ENCODE peak calls at places on chromosomes 1 and 21, in four cellular contexts. N, W, P and A are unnamed samples.

GRCh38 chr1:234139966-234140365 is 233.3 kb upstream of the COA6 start:
- DNase-seq in N (no peak), W (peak), P (no peak), A (no peak)

GRCh38 chr1:204602871-204603542 is 82.5 kb downstream of the LRRN2 start:
- DNase-seq in N (no peak), W (no peak), P (no peak), A (no peak)

GRCh38 chr21:45001134-45002095 is 61.6 kb downstream of the SLX9 start:
- DNase-seq in N (peak), W (peak), P (peak), A (peak)

GRCh38 chr21:41950941-41951408 is 2.8 kb downstream of the C2CD2 start:
- DNase-seq in N (no peak), W (no peak), P (no peak), A (no peak)

GRCh38 chr21:33682992-33683627 is 40.8 kb downstream of the ITSN1 start:
- DNase-seq in N (no peak), W (peak), P (no peak), A (no peak)

GRCh38 chr1:99457381-99458165 is 188.3 kb upstream of the PALMD start:
- DNase-seq in N (no peak), W (peak), P (no peak), A (no peak)

GRCh38 chr1:231357831-231358354 is 19.8 kb downstream of the SPRTN start:
- DNase-seq in N (no peak), W (peak), P (peak), A (peak)

GRCh38 chr1:197391303-197392226 is 123.5 kb downstream of the CRB1 start:
- DNase-seq in N (no peak), W (no peak), P (no peak), A (no peak)

GRCh38 chr1:24704411-24705259 is 40.6 kb upstream of the CLIC4 start:
- DNase-seq in N (no peak), W (peak), P (no peak), A (no peak)

GRCh38 chr1:3695326-3696217 is 43.3 kb downstream of the TP73 start:
- DNase-seq in N (peak), W (peak), P (peak), A (no peak)

GRCh38 chr1:36419158-36419557 is 21.4 kb upstream of the LSM10 start:
- DNase-seq in N (no peak), W (no peak), P (no peak), A (no peak)

GRCh38 chr1:6586404-6586816 is 6.6 kb downstream of the ZBTB48 start:
- DNase-seq in N (no peak), W (no peak), P (no peak), A (no peak)

GRCh38 chr21:45285266-45285931 is 2.3 kb downstream of the POFUT2 start:
- DNase-seq in N (no peak), W (no peak), P (peak), A (no peak)

GRCh38 chr1:26730695-26731094 is 34.9 kb downstream of the ARID1A start:
- DNase-seq in N (no peak), W (peak), P (no peak), A (no peak)

GRCh38 chr1:226675720-226676357 is 63.2 kb downstream of the ITPKB start:
- DNase-seq in N (no peak), W (no peak), P (no peak), A (no peak)
- H3K27ac ChIP-seq in N (peak), W (no peak), P (peak), A (peak)

GRCh38 chr1:154193821-154194220 is 1.9 kb upstream of the TPM3 start:
- DNase-seq in N (no peak), W (no peak), P (peak), A (no peak)

GRCh38 chr1:154198756-154199562 is 7.1 kb upstream of the TPM3 start:
- DNase-seq in N (no peak), W (peak), P (no peak), A (peak)

GRCh38 chr1:154199563-154199879 is 6.6 kb downstream of the CFAP141 start:
- DNase-seq in N (no peak), W (peak), P (no peak), A (no peak)
- TF ChIP-seq CTCF in N (no peak), W (no peak), P (no peak), A (no peak)

GRCh38 chr1:12462586-12462985 is 155.4 kb downstream of the DHRS3 start:
- DNase-seq in N (no peak), W (no peak), P (no peak), A (no peak)
- H3K27ac ChIP-seq in N (peak), W (peak), P (peak), A (peak)

GRCh38 chr1:50959913-50960844 is at the start of gene FAF1:
- DNase-seq in N (peak), W (peak), P (peak), A (peak)
- TF ChIP-seq CTCF in N (peak), W (peak), P (no peak), A (peak)

GRCh38 chr1:22252248-22252647 is 109.4 kb upstream of the WNT4 start:
- DNase-seq in N (peak), W (no peak), P (no peak), A (no peak)
- H3K27ac ChIP-seq in N (no peak), W (no peak), P (no peak), A (no peak)

DNA sequence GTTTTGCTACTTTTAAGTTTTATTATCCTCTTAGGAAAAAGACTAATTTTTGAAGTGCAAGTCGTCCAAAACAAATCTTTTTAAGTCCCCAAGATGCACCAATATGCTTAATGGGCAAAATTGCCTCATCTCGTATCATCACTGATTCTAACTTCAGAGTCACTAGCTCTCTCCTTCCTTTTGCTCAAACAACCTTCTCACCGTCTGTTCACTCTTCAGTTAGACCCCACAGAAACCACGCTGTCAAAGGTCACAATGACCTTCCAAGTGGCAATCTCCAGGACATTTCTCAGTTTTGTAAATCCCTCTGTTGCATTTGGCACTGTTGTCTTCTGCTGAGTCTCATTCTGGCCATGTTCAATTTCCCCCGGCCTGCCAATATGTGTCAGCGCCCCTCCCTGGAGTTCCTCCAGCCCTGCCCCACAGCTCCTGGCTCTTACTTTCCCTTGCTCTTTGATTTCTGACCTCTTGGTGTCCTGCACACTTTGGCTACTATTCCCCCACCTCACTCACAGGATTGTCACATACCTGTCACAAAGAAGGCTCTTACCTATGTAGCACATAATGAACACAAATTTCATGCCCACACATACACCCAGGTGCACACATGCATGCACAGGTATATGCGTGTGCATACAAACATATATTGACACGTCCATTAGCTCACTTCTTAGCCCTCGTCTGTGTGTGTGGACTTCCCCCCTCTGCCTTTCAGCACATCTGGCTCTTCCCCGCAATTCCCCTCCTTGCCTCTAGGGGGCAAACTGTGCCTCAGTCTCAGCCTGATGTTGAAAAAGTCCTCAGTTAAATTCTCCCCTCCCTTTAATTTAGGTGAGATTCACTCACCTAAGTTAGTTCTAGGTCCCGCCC is 354.0 kb upstream of the DUSP10 start:
- DNase-seq in N (no peak), W (no peak), P (peak), A (no peak)
- TF ChIP-seq CTCF in N (peak), W (peak), P (no peak), A (peak)